ENCODE peak calls at places on chromosomes 12 and 14, in eight cellular contexts. J is caudate nucleus, C is progenitor cell of endocrine pancreas, Z is tibial artery, P is foreskin fibroblast, Q is astrocyte of the cerebellum, D is NCI-H1105, K is choroid plexus epithelial cell. S is an unnamed sample.

GRCh38 chr14:74474376-74474775 is 18.7 kb downstream of the NPC2 start:
- DNase-seq in Z (peak; percentile 37), K (no peak), Q (no peak), J (no peak), P (no peak), D (no peak), C (no peak), S (no peak)

GRCh38 chr14:85197976-85198375 is 332.0 kb upstream of the FLRT2 start:
- DNase-seq in P (peak; percentile 36), K (peak; percentile 46), Z (no peak), J (no peak), Q (no peak), C (no peak), D (no peak), S (no peak)

GRCh38 chr12:49364989-49365388 is 2.3 kb upstream of the SPATS2 start:
- DNase-seq in P (peak; percentile 87), J (no peak), K (peak; percentile 90), D (no peak), Q (no peak), C (no peak), Z (no peak), S (no peak)

GRCh38 chr14:74409441-74409840 is 16.6 kb downstream of the SYNDIG1L start:
- DNase-seq in C (no peak), J (no peak), D (no peak), Z (no peak), P (no peak), K (no peak), Q (no peak), S (no peak)

GRCh38 chr12:19273482-19274330 is 144.2 kb downstream of the PLEKHA5 start:
- DNase-seq in J (no peak), Q (peak; percentile 97), C (no peak), P (peak; percentile 96), K (peak; percentile 98), D (peak; percentile 95), Z (peak; percentile 74), S (peak; percentile 94)

GRCh38 chr12:108228746-108229145 is 99.7 kb downstream of the WSCD2 start:
- DNase-seq in K (no peak), D (no peak), J (no peak), Z (no peak), Q (no peak), C (no peak), P (no peak), S (no peak)

GRCh38 chr12:103799504-103800251 is 41.4 kb downstream of the NT5DC3 start:
- DNase-seq in K (peak; percentile 95), P (peak; percentile 44), D (peak; percentile 81), Q (peak; percentile 81), C (no peak), Z (no peak), J (no peak), S (peak; percentile 97)

GRCh38 chr12:91556909-91557308 is 374.3 kb upstream of the DCN start:
- DNase-seq in K (no peak), J (no peak), P (no peak), C (no peak), Q (no peak), Z (no peak), D (no peak), S (peak; percentile 53)

GRCh38 chr12:125403145-125403789 is 338.0 kb downstream of the AACS start:
- DNase-seq in K (peak; percentile 36), D (peak; percentile 28), C (no peak), J (no peak), Z (no peak), Q (peak; percentile 12), P (peak; percentile 44), S (peak; percentile 31)

GRCh38 chr14:36316131-36316530 is 4.3 kb downstream of the MBIP start:
- DNase-seq in K (no peak), J (no peak), D (peak; percentile 56), Z (no peak), Q (no peak), C (no peak), P (no peak), S (peak; percentile 96)

GRCh38 chr12:107331912-107332311 is 238.6 kb upstream of the CRY1 start:
- DNase-seq in D (no peak), C (no peak), Q (no peak), K (no peak), Z (no peak), J (no peak), P (no peak), S (no peak)

GRCh38 chr12:2693204-2693860 is 101.4 kb upstream of the FKBP4 start:
- DNase-seq in P (no peak), C (no peak), Z (no peak), Q (no peak), J (no peak), K (peak; percentile 17), D (no peak), S (peak; percentile 26)

S was measured in NCI-H69.